ENCODE peak calls at places on chromosomes 16 and 17, in five cellular contexts. T is effector memory CD4-positive, alpha-beta T cell; F is HFF-Myc; C is esophagus muscularis mucosa; W is T-helper 9 cell. O is an unnamed sample.

GRCh38 chr16:50114357-50115129 is 38.6 kb upstream of the TENT4B start:
- DNase-seq in T (no peak), F (no peak), C (no peak), W (no peak), O (no peak)

GRCh38 chr17:39782481-39782880 is 44.7 kb downstream of the GRB7 start:
- DNase-seq in T (no peak), F (no peak), C (no peak), W (no peak), O (no peak)

GRCh38 chr17:57515662-57516211 is 229.4 kb downstream of the CCDC182 start:
- DNase-seq in T (no peak), F (no peak), C (no peak), W (no peak), O (no peak)

GRCh38 chr16:84874553-84874952 is 54.8 kb downstream of the CRISPLD2 start:
- DNase-seq in T (no peak), F (no peak), C (no peak), W (no peak), O (no peak)

GRCh38 chr17:42251115-42251514 is 25.1 kb downstream of the STAT5B start:
- DNase-seq in T (no peak), F (no peak), C (no peak), W (no peak), O (no peak)

GRCh38 chr17:41464682-41465081 is 2.5 kb downstream of the KRT32 start:
- DNase-seq in T (no peak), F (peak; percentile 58), C (no peak), W (no peak), O (no peak)

GRCh38 chr17:43114101-43114691 is 11.0 kb downstream of the BRCA1 start:
- DNase-seq in T (no peak), F (no peak), C (no peak), W (no peak), O (no peak)

GRCh38 chr17:49547566-49547965 is 28.1 kb upstream of the NXPH3 start:
- DNase-seq in T (no peak), F (no peak), C (no peak), W (no peak), O (no peak)

GRCh38 chr17:61399131-61400057 is at the start of gene TBX2:
- DNase-seq in T (no peak), F (no peak), C (no peak), W (no peak), O (no peak)

GRCh38 chr16:27429330-27429871 is 27.4 kb downstream of the IL21R start:
- DNase-seq in T (no peak), F (no peak), C (peak; percentile 70), W (no peak), O (no peak)

GRCh38 chr16:24883714-24884151 is 38.0 kb downstream of the SLC5A11 start:
- DNase-seq in T (no peak), F (no peak), C (no peak), W (no peak), O (no peak)

GRCh38 chr16:55464375-55464774 is 14.6 kb upstream of the MMP2 start:
- DNase-seq in T (no peak), F (no peak), C (no peak), W (no peak), O (no peak)

GRCh38 chr17:71313866-71314265 is 807.0 kb upstream of the SOX9 start:
- DNase-seq in T (no peak), F (no peak), C (no peak), W (no peak), O (no peak)

GRCh38 chr16:88534731-88535141 is 35.5 kb upstream of the ZC3H18 start:
- DNase-seq in T (no peak), F (no peak), C (no peak), W (no peak), O (no peak)

GRCh38 chr16:24851700-24852099 is 5.9 kb downstream of the SLC5A11 start:
- DNase-seq in T (no peak), F (no peak), C (no peak), W (no peak), O (no peak)

GRCh38 chr17:47685556-47686275 is 8.2 kb upstream of the TBKBP1 start:
- DNase-seq in T (no peak), F (no peak), C (no peak), W (no peak), O (no peak)

GRCh38 chr16:61946019-61946418 is 90.2 kb downstream of the CDH8 start:
- DNase-seq in T (no peak), F (no peak), C (no peak), W (no peak), O (no peak)

GRCh38 chr17:56699186-56699895 is 105.8 kb downstream of the NOG start:
- DNase-seq in T (no peak), F (peak; percentile 97), C (peak; percentile 94), W (no peak), O (no peak)

GRCh38 chr17:57868007-57868774 is 18.3 kb upstream of the MRPS23 start:
- DNase-seq in T (no peak), F (peak; percentile 91), C (peak; percentile 96), W (no peak), O (no peak)

GRCh38 chr17:45309400-45309799 is 7.4 kb downstream of the MAP3K14 start:
- DNase-seq in T (no peak), F (no peak), C (no peak), W (no peak), O (no peak)

GRCh38 chr17:12730421-12730820 is 58.9 kb upstream of the ARHGAP44 start:
- DNase-seq in T (no peak), F (no peak), C (peak; percentile 12), W (no peak), O (no peak)

GRCh38 chr16:901715-902601 is 68.8 kb downstream of the LMF1 start:
- DNase-seq in T (no peak), F (no peak), C (no peak), W (no peak), O (no peak)

GRCh38 chr17:9677411-9677810 is 32.1 kb downstream of the USP43 start:
- DNase-seq in T (no peak), F (no peak), C (no peak), W (no peak), O (no peak)

GRCh38 chr17:48313096-48313495 is 116.9 kb downstream of the SKAP1 start:
- DNase-seq in T (no peak), F (no peak), C (no peak), W (no peak), O (no peak)

GRCh38 chr17:18947866-18948265 is 4.1 kb upstream of the SLC5A10 start:
- DNase-seq in T (no peak), F (no peak), C (no peak), W (no peak), O (no peak)

GRCh38 chr16:3364774-3365427 is 9.2 kb downstream of the OR2C1 start:
- DNase-seq in T (peak; percentile 83), F (peak; percentile 60), C (peak; percentile 92), W (peak; percentile 61), O (peak; percentile 68)

GRCh38 chr16:31196324-31197088 is 6.1 kb downstream of the PYCARD start:
- DNase-seq in T (no peak), F (no peak), C (no peak), W (no peak), O (no peak)

GRCh38 chr16:56401482-56401881 is 23.9 kb downstream of the AMFR start:
- DNase-seq in T (no peak), F (no peak), C (peak; percentile 57), W (no peak), O (no peak)

GRCh38 chr16:695355-696089 is 5.3 kb upstream of the WDR24 start:
- DNase-seq in T (peak; percentile 55), F (no peak), C (no peak), W (peak; percentile 61), O (peak; percentile 39)

GRCh38 chr17:79171152-79171551 is 96.5 kb downstream of the ENGASE start:
- DNase-seq in T (no peak), F (peak; percentile 26), C (no peak), W (no peak), O (no peak)

GRCh38 chr16:84223456-84223855 is 16.4 kb downstream of the KCNG4 start:
- DNase-seq in T (no peak), F (no peak), C (no peak), W (no peak), O (no peak)

O was measured in T-helper 22 cell.